ENCODE peak calls at places on chromosomes 4 and X, in nine cellular contexts. S is stomach, C is mucosa of descending colon, Q is AG10803, T is cardiac muscle cell, U is tibial artery, K is breast epithelium, N is RWPE2, H is psoas muscle. A is an unnamed sample.
A peak's percentile ranks its signal among the peaks of the same experiment; 100 is the strongest.

GRCh38 chr4:10077492-10078335 is 38.9 kb downstream of the WDR1 start:
- DNase-seq in S (peak; percentile 36), C (no peak), Q (no peak), T (no peak), U (peak; percentile 72), K (peak; percentile 51), N (peak; percentile 58), H (no peak), A (no peak)

GRCh38 chrX:107827852-107828251 is 2.2 kb downstream of the MID2 start:
- DNase-seq in S (no peak), C (no peak), Q (no peak), T (no peak), U (no peak), K (no peak), N (no peak), H (no peak), A (no peak)

GRCh38 chrX:154444001-154444754 is at the start of gene FAM50A:
- DNase-seq in S (peak; percentile 82), C (peak; percentile 85), Q (peak; percentile 55), T (peak; percentile 64), U (peak; percentile 90), K (peak; percentile 67), N (no peak), H (peak; percentile 89), A (peak; percentile 67)

GRCh38 chr4:103786014-103786413 is 66.2 kb upstream of the TACR3 start:
- DNase-seq in S (no peak), C (peak; percentile 8), Q (peak; percentile 37), T (peak; percentile 26), U (no peak), K (no peak), N (no peak), H (no peak), A (no peak)

GRCh38 chr4:336099-336892 is 1.3 kb upstream of the ZNF141 start:
- DNase-seq in S (no peak), C (peak; percentile 29), Q (peak; percentile 4), T (peak; percentile 24), U (peak; percentile 71), K (no peak), N (no peak), H (peak; percentile 54), A (no peak)

GRCh38 chr4:170662250-170662649 is 572.5 kb upstream of the AADAT start:
- DNase-seq in S (no peak), C (no peak), Q (no peak), T (no peak), U (no peak), K (no peak), N (no peak), H (no peak), A (no peak)

GRCh38 chrX:149199734-149200133 is 305.4 kb downstream of the IDS start:
- DNase-seq in S (no peak), C (no peak), Q (no peak), T (no peak), U (no peak), K (no peak), N (no peak), H (no peak), A (no peak)

GRCh38 chr4:47085661-47086060 is 54.3 kb downstream of the GABRB1 start:
- DNase-seq in S (no peak), C (no peak), Q (no peak), T (no peak), U (no peak), K (no peak), N (no peak), H (no peak), A (no peak)

GRCh38 chr4:83828601-83829000 is 292.7 kb downstream of the GPAT3 start:
- DNase-seq in S (no peak), C (no peak), Q (no peak), T (no peak), U (no peak), K (no peak), N (no peak), H (no peak), A (no peak)

GRCh38 chr4:7675136-7675535 is 240.4 kb upstream of the PSAPL1 start:
- DNase-seq in S (no peak), C (no peak), Q (no peak), T (no peak), U (no peak), K (no peak), N (no peak), H (peak; percentile 23), A (no peak)

GRCh38 chrX:152958047-152958446 is 35.9 kb downstream of the PNMA5 start:
- DNase-seq in S (no peak), C (no peak), Q (peak; percentile 4), T (peak; percentile 9), U (no peak), K (no peak), N (no peak), H (no peak), A (no peak)

GRCh38 chr4:10279261-10279660 is 162.7 kb upstream of the WDR1 start:
- DNase-seq in S (no peak), C (no peak), Q (no peak), T (no peak), U (no peak), K (no peak), N (no peak), H (no peak), A (no peak)

GRCh38 chr4:173277340-173277739 is 56.8 kb downstream of the HMGB2 start:
- DNase-seq in S (no peak), C (no peak), Q (no peak), T (no peak), U (no peak), K (no peak), N (no peak), H (no peak), A (no peak)

GRCh38 chr4:25299476-25300203 is 12.9 kb upstream of the ZCCHC4 start:
- DNase-seq in S (peak; percentile 82), C (peak; percentile 66), Q (no peak), T (no peak), U (no peak), K (peak; percentile 65), N (no peak), H (no peak), A (peak; percentile 91)

GRCh38 chr4:162959056-162959455 is 207.6 kb downstream of the NAF1 start:
- DNase-seq in S (peak; percentile 34), C (peak; percentile 24), Q (no peak), T (peak; percentile 10), U (no peak), K (no peak), N (no peak), H (no peak), A (no peak)

GRCh38 chrX:120697053-120697452 is 67.2 kb upstream of the C1GALT1C1 start:
- DNase-seq in S (no peak), C (no peak), Q (no peak), T (no peak), U (no peak), K (no peak), N (no peak), H (no peak), A (no peak)

GRCh38 chr4:153036931-153037330 is 100.8 kb downstream of the FHDC1 start:
- DNase-seq in S (no peak), C (no peak), Q (no peak), T (peak; percentile 5), U (no peak), K (no peak), N (no peak), H (no peak), A (no peak)

GRCh38 chrX:110338850-110339373 is 19.7 kb upstream of the RTL9 start:
- DNase-seq in S (peak; percentile 40), C (no peak), Q (no peak), T (no peak), U (no peak), K (no peak), N (no peak), H (no peak), A (no peak)
- H3K4me3 ChIP-seq in S (no peak overlapping the region), C (no peak overlapping the region), Q (no peak overlapping the region), T (no peak overlapping the region), U (no peak overlapping the region), K (no peak overlapping the region), N (no peak overlapping the region), H (no peak overlapping the region), A (no peak overlapping the region)

GRCh38 chrX:1555370-1555769 is 18.4 kb upstream of the P2RY8 start:
- DNase-seq in S (peak; percentile 9), C (no peak), Q (no peak), T (no peak), U (no peak), K (no peak), N (peak; percentile 0), H (no peak), A (no peak)

GRCh38 chrX:1558761-1559468 is 21.9 kb upstream of the P2RY8 start:
- DNase-seq in S (peak; percentile 24), C (no peak), Q (no peak), T (no peak), U (no peak), K (no peak), N (peak; percentile 54), H (no peak), A (no peak)

GRCh38 chrX:1551959-1552546 is 15.1 kb upstream of the P2RY8 start:
- DNase-seq in S (no peak), C (no peak), Q (no peak), T (no peak), U (no peak), K (no peak), N (no peak), H (no peak), A (no peak)

DNA sequence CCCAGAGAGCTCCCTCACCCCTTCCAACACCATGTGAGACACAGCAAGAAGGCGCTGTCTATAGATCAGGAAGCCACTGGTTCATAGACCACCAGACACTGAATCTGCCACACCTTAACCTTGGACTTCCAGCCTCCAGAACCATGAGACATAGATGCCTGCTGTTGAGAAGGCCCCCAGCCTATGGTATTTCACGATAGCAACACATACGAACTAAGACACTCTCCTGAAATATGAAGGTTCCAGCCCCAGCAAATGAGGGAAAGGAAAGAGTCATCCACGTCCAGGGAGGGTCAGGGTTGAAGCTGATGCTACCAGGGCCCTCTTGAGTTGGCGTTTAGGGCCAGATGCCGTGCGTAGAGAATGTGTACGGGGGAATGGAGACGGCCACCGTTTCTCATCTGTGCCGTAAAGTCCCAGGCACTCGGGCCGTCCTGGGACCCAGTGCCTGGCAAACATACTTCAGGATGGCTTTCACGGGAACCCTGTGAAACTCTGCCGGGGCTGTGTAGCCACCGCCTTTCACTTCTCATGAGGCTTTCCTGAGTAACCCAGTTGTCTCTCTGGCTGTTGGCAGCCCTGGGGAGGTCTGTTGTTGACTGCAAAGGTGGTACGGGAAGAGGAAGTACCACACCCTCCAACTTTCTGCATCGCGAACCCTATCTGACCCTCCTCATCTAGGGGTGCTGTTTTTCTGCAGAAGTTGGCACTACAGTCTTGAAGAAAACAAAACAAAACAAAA is 17.7 kb upstream of the P2RY8 start:
- DNase-seq in S (peak; percentile 25), C (no peak), Q (no peak), T (no peak), U (no peak), K (no peak), N (peak; percentile 32), H (no peak), A (no peak)
- H3K4me3 ChIP-seq in S (no peak overlapping the region), C (no peak overlapping the region), Q (no peak overlapping the region), T (no peak overlapping the region), U (no peak overlapping the region), K (no peak overlapping the region), N (no peak overlapping the region), H (no peak overlapping the region), A (no peak overlapping the region)

GRCh38 chrX:103063191-103063845 is 653 bp downstream of the BEX1 start:
- DNase-seq in S (no peak), C (peak; percentile 3), Q (peak; percentile 11), T (peak; percentile 54), U (no peak), K (no peak), N (no peak), H (no peak), A (no peak)
- H3K4me3 ChIP-seq in S (peak overlapping the region; percentile 37), C (no peak overlapping the region), Q (no peak overlapping the region), T (peak overlapping the region; percentile 63), U (peak overlapping the region; percentile 38), K (peak overlapping the region; percentile 51), N (peak overlapping the region; percentile 29), H (peak overlapping the region; percentile 15), A (peak overlapping the region; percentile 27)

GRCh38 chr4:155759372-155760252 is 791 bp downstream of the GUCY1B1 start:
- DNase-seq in S (peak; percentile 25), C (peak; percentile 14), Q (peak; percentile 8), T (peak; percentile 59), U (peak; percentile 76), K (no peak), N (no peak), H (peak; percentile 82), A (no peak)
- H3K4me3 ChIP-seq in S (peak overlapping the region; percentile 80), C (peak overlapping the region; percentile 17), Q (peak overlapping the region; percentile 65), T (peak overlapping the region; percentile 49), U (peak overlapping the region; percentile 60), K (peak overlapping the region; percentile 83), N (peak overlapping the region; percentile 29), H (peak overlapping the region; percentile 76), A (peak overlapping the region; percentile 63)